ENCODE peak calls at places on chromosome 12, in five cellular contexts. One of them, this sample, is unnamed.

GRCh38 chr12:106328735-106329134 is 26.2 kb downstream of the TCP11L2 start:
- DNase-seq in activated naive CD4-positive, alpha-beta T cell: no peak
- DNase-seq in heart right ventricle: no peak
- DNase-seq in Ammon's horn: no peak
- DNase-seq in AG08395: no peak
- DNase-seq in this sample: no peak

GRCh38 chr12:51009038-51009437 is 17.1 kb downstream of the SLC11A2 start:
- DNase-seq in activated naive CD4-positive, alpha-beta T cell: peak
- DNase-seq in heart right ventricle: peak
- DNase-seq in Ammon's horn: peak
- DNase-seq in AG08395: no peak
- DNase-seq in this sample: peak

GRCh38 chr12:100404769-100405407 is 48.0 kb downstream of the SLC17A8 start:
- DNase-seq in activated naive CD4-positive, alpha-beta T cell: no peak
- DNase-seq in heart right ventricle: no peak
- DNase-seq in Ammon's horn: no peak
- DNase-seq in AG08395: peak
- DNase-seq in this sample: no peak

GRCh38 chr12:53963434-53964314 is 9.0 kb downstream of the HOXC12 start:
- DNase-seq in activated naive CD4-positive, alpha-beta T cell: no peak
- DNase-seq in heart right ventricle: no peak
- DNase-seq in Ammon's horn: no peak
- DNase-seq in AG08395: no peak
- DNase-seq in this sample: no peak

GRCh38 chr12:98974767-98975381 is 329.8 kb downstream of the APAF1 start:
- DNase-seq in activated naive CD4-positive, alpha-beta T cell: no peak
- DNase-seq in heart right ventricle: no peak
- DNase-seq in Ammon's horn: no peak
- DNase-seq in AG08395: no peak
- DNase-seq in this sample: no peak

GRCh38 chr12:71164877-71165197 is 7.0 kb upstream of the TSPAN8 start:
- DNase-seq in activated naive CD4-positive, alpha-beta T cell: no peak
- DNase-seq in heart right ventricle: no peak
- DNase-seq in Ammon's horn: no peak
- DNase-seq in AG08395: no peak
- DNase-seq in this sample: no peak

GRCh38 chr12:84638811-84639368 is 273.7 kb downstream of the SLC6A15 start:
- DNase-seq in activated naive CD4-positive, alpha-beta T cell: no peak
- DNase-seq in heart right ventricle: no peak
- DNase-seq in Ammon's horn: no peak
- DNase-seq in AG08395: no peak
- DNase-seq in this sample: no peak

GRCh38 chr12:93427779-93428564 is 13.8 kb downstream of the UBE2N start:
- DNase-seq in activated naive CD4-positive, alpha-beta T cell: no peak
- DNase-seq in heart right ventricle: no peak
- DNase-seq in Ammon's horn: no peak
- DNase-seq in AG08395: peak
- DNase-seq in this sample: no peak

GRCh38 chr12:124395284-124395752 is 100.4 kb downstream of the RFLNA start:
- DNase-seq in activated naive CD4-positive, alpha-beta T cell: no peak
- DNase-seq in heart right ventricle: no peak
- DNase-seq in Ammon's horn: no peak
- DNase-seq in AG08395: no peak
- DNase-seq in this sample: no peak

GRCh38 chr12:98422809-98423208 is 92.6 kb upstream of the TMPO start:
- DNase-seq in activated naive CD4-positive, alpha-beta T cell: no peak
- DNase-seq in heart right ventricle: no peak
- DNase-seq in Ammon's horn: no peak
- DNase-seq in AG08395: no peak
- DNase-seq in this sample: no peak

GRCh38 chr12:65602579-65603295 is 221.5 kb upstream of the HMGA2 start:
- DNase-seq in activated naive CD4-positive, alpha-beta T cell: no peak
- DNase-seq in heart right ventricle: peak
- DNase-seq in Ammon's horn: peak
- DNase-seq in AG08395: peak
- DNase-seq in this sample: peak

GRCh38 chr12:107929436-107929835 is 154.9 kb downstream of the ASCL4 start:
- DNase-seq in activated naive CD4-positive, alpha-beta T cell: no peak
- DNase-seq in heart right ventricle: no peak
- DNase-seq in Ammon's horn: peak
- DNase-seq in AG08395: peak
- DNase-seq in this sample: no peak

GRCh38 chr12:57129311-57130288 is 1.3 kb downstream of the LRP1 start:
- DNase-seq in activated naive CD4-positive, alpha-beta T cell: no peak
- DNase-seq in heart right ventricle: no peak
- DNase-seq in Ammon's horn: no peak
- DNase-seq in AG08395: peak
- DNase-seq in this sample: no peak

GRCh38 chr12:30643366-30643765 is 52.3 kb downstream of the IPO8 start:
- DNase-seq in activated naive CD4-positive, alpha-beta T cell: no peak
- DNase-seq in heart right ventricle: no peak
- DNase-seq in Ammon's horn: no peak
- DNase-seq in AG08395: no peak
- DNase-seq in this sample: no peak

GRCh38 chr12:94698553-94698952 is 48.2 kb upstream of the TMCC3 start:
- DNase-seq in activated naive CD4-positive, alpha-beta T cell: no peak
- DNase-seq in heart right ventricle: no peak
- DNase-seq in Ammon's horn: no peak
- DNase-seq in AG08395: no peak
- DNase-seq in this sample: no peak

GRCh38 chr12:124501827-124502226 is 65.6 kb downstream of the NCOR2 start:
- DNase-seq in activated naive CD4-positive, alpha-beta T cell: no peak
- DNase-seq in heart right ventricle: peak
- DNase-seq in Ammon's horn: no peak
- DNase-seq in AG08395: no peak
- DNase-seq in this sample: no peak

GRCh38 chr12:81598205-81598604 is 160.9 kb downstream of the PPFIA2 start:
- DNase-seq in activated naive CD4-positive, alpha-beta T cell: no peak
- DNase-seq in heart right ventricle: no peak
- DNase-seq in Ammon's horn: peak
- DNase-seq in AG08395: no peak
- DNase-seq in this sample: no peak

GRCh38 chr12:41407240-41407799 is 219.2 kb downstream of the PDZRN4 start:
- DNase-seq in activated naive CD4-positive, alpha-beta T cell: no peak
- DNase-seq in heart right ventricle: no peak
- DNase-seq in Ammon's horn: peak
- DNase-seq in AG08395: no peak
- DNase-seq in this sample: no peak

GRCh38 chr12:25971675-25972035 is 13.2 kb downstream of the RASSF8 start:
- DNase-seq in activated naive CD4-positive, alpha-beta T cell: no peak
- DNase-seq in heart right ventricle: no peak
- DNase-seq in Ammon's horn: no peak
- DNase-seq in AG08395: no peak
- DNase-seq in this sample: no peak

GRCh38 chr12:52903855-52904508 is 894 bp downstream of the KRT8 start:
- DNase-seq in activated naive CD4-positive, alpha-beta T cell: peak
- DNase-seq in heart right ventricle: peak
- DNase-seq in Ammon's horn: no peak
- DNase-seq in AG08395: no peak
- DNase-seq in this sample: peak

GRCh38 chr12:104689630-104690029 is 232.9 kb downstream of the CHST11 start:
- DNase-seq in activated naive CD4-positive, alpha-beta T cell: no peak
- DNase-seq in heart right ventricle: no peak
- DNase-seq in Ammon's horn: no peak
- DNase-seq in AG08395: no peak
- DNase-seq in this sample: no peak

GRCh38 chr12:15527201-15527782 is 205.0 kb downstream of the PTPRO start:
- DNase-seq in activated naive CD4-positive, alpha-beta T cell: no peak
- DNase-seq in heart right ventricle: peak
- DNase-seq in Ammon's horn: peak
- DNase-seq in AG08395: no peak
- DNase-seq in this sample: peak

GRCh38 chr12:26340649-26341048 is 145.3 kb downstream of the SSPN start:
- DNase-seq in activated naive CD4-positive, alpha-beta T cell: no peak
- DNase-seq in heart right ventricle: no peak
- DNase-seq in Ammon's horn: peak
- DNase-seq in AG08395: no peak
- DNase-seq in this sample: no peak

GRCh38 chr12:94280063-94280462 is 131.7 kb downstream of the PLXNC1 start:
- DNase-seq in activated naive CD4-positive, alpha-beta T cell: no peak
- DNase-seq in heart right ventricle: no peak
- DNase-seq in Ammon's horn: no peak
- DNase-seq in AG08395: no peak
- DNase-seq in this sample: no peak

GRCh38 chr12:45269407-45269741 is 53.5 kb downstream of the ANO6 start:
- DNase-seq in activated naive CD4-positive, alpha-beta T cell: no peak
- DNase-seq in heart right ventricle: no peak
- DNase-seq in Ammon's horn: no peak
- DNase-seq in AG08395: no peak
- DNase-seq in this sample: no peak

GRCh38 chr12:22759769-22760674 is 135.1 kb downstream of the ETNK1 start:
- DNase-seq in activated naive CD4-positive, alpha-beta T cell: no peak
- DNase-seq in heart right ventricle: no peak
- DNase-seq in Ammon's horn: no peak
- DNase-seq in AG08395: no peak
- DNase-seq in this sample: no peak

GRCh38 chr12:40586823-40587222 is 105.4 kb upstream of the CNTN1 start:
- DNase-seq in activated naive CD4-positive, alpha-beta T cell: no peak
- DNase-seq in heart right ventricle: no peak
- DNase-seq in Ammon's horn: no peak
- DNase-seq in AG08395: no peak
- DNase-seq in this sample: no peak

GRCh38 chr12:131863711-131864396 is 30.6 kb upstream of the ULK1 start:
- DNase-seq in activated naive CD4-positive, alpha-beta T cell: no peak
- DNase-seq in heart right ventricle: no peak
- DNase-seq in Ammon's horn: no peak
- DNase-seq in AG08395: no peak
- DNase-seq in this sample: no peak

GRCh38 chr12:958449-959123 is 9.1 kb upstream of the RAD52 start:
- DNase-seq in activated naive CD4-positive, alpha-beta T cell: no peak
- DNase-seq in heart right ventricle: peak
- DNase-seq in Ammon's horn: no peak
- DNase-seq in AG08395: no peak
- DNase-seq in this sample: no peak

GRCh38 chr12:7588703-7589329 is 76.9 kb downstream of the APOBEC1 start:
- DNase-seq in activated naive CD4-positive, alpha-beta T cell: no peak
- DNase-seq in heart right ventricle: no peak
- DNase-seq in Ammon's horn: peak
- DNase-seq in AG08395: peak
- DNase-seq in this sample: peak

GRCh38 chr12:30594509-30594908 is 101.2 kb downstream of the IPO8 start:
- DNase-seq in activated naive CD4-positive, alpha-beta T cell: no peak
- DNase-seq in heart right ventricle: no peak
- DNase-seq in Ammon's horn: no peak
- DNase-seq in AG08395: no peak
- DNase-seq in this sample: no peak

GRCh38 chr12:127060310-127060847 is 1206.6 kb upstream of the TMEM132C start:
- DNase-seq in activated naive CD4-positive, alpha-beta T cell: no peak
- DNase-seq in heart right ventricle: no peak
- DNase-seq in Ammon's horn: no peak
- DNase-seq in AG08395: no peak
- DNase-seq in this sample: no peak

GRCh38 chr12:30847259-30847658 is 79.3 kb upstream of the TSPAN11 start:
- DNase-seq in activated naive CD4-positive, alpha-beta T cell: no peak
- DNase-seq in heart right ventricle: no peak
- DNase-seq in Ammon's horn: peak
- DNase-seq in AG08395: peak
- DNase-seq in this sample: no peak

GRCh38 chr12:96120359-96121100 is 73.6 kb upstream of the ELK3 start:
- DNase-seq in activated naive CD4-positive, alpha-beta T cell: no peak
- DNase-seq in heart right ventricle: no peak
- DNase-seq in Ammon's horn: peak
- DNase-seq in AG08395: no peak
- DNase-seq in this sample: no peak

GRCh38 chr12:2640709-2641108 is 154.1 kb upstream of the FKBP4 start:
- DNase-seq in activated naive CD4-positive, alpha-beta T cell: no peak
- DNase-seq in heart right ventricle: peak
- DNase-seq in Ammon's horn: peak
- DNase-seq in AG08395: peak
- DNase-seq in this sample: peak

GRCh38 chr12:55227643-55228042 is 6.8 kb downstream of the OR10A7 start:
- DNase-seq in activated naive CD4-positive, alpha-beta T cell: no peak
- DNase-seq in heart right ventricle: no peak
- DNase-seq in Ammon's horn: no peak
- DNase-seq in AG08395: no peak
- DNase-seq in this sample: no peak

GRCh38 chr12:53044896-53045571 is 4.8 kb upstream of the TNS2 start:
- DNase-seq in activated naive CD4-positive, alpha-beta T cell: no peak
- DNase-seq in heart right ventricle: no peak
- DNase-seq in Ammon's horn: no peak
- DNase-seq in AG08395: no peak
- DNase-seq in this sample: no peak